ENCODE peak calls at places on chromosome 17, in five cellular contexts. J, M, E, Y and W are unnamed samples.
A peak's percentile ranks its signal among the peaks of the same experiment; 100 is the strongest.

GRCh38 chr17:67573987-67574657 is 143.6 kb upstream of the NOL11 start:
- DNase-seq in J (no peak), M (no peak), E (no peak), Y (no peak), W (no peak)

GRCh38 chr17:290121-290521 is 62.5 kb downstream of the RPH3AL start:
- DNase-seq in J (peak; percentile 22), M (no peak), E (no peak), Y (no peak), W (peak; percentile 32)

GRCh38 chr17:66255112-66255511 is 25.9 kb upstream of the APOH start:
- DNase-seq in J (no peak), M (peak; percentile 57), E (no peak), Y (no peak), W (no peak)

GRCh38 chr17:82346342-82347300 is 12.4 kb upstream of the TEX19 start:
- DNase-seq in J (peak; percentile 11), M (no peak), E (no peak), Y (no peak), W (no peak)

GRCh38 chr17:79922161-79922569 is 82.9 kb upstream of the CBX4 start:
- DNase-seq in J (no peak), M (no peak), E (no peak), Y (peak; percentile 63), W (peak; percentile 9)

GRCh38 chr17:55402374-55402773 is 19.3 kb downstream of the MMD start:
- DNase-seq in J (no peak), M (no peak), E (no peak), Y (no peak), W (no peak)

GRCh38 chr17:33854596-33854995 is 400.5 kb upstream of the CCL2 start:
- DNase-seq in J (no peak), M (no peak), E (no peak), Y (no peak), W (no peak)

GRCh38 chr17:7262192-7263070 is at the start of gene CLDN7:
- DNase-seq in J (peak; percentile 23), M (no peak), E (peak; percentile 93), Y (peak; percentile 94), W (no peak)

GRCh38 chr17:19757536-19758180 is 9.6 kb upstream of the ALDH3A1 start:
- DNase-seq in J (no peak), M (no peak), E (no peak), Y (no peak), W (no peak)

GRCh38 chr17:6544770-6545169 is 11.6 kb downstream of the PITPNM3 start:
- DNase-seq in J (no peak), M (no peak), E (no peak), Y (no peak), W (peak; percentile 6)

GRCh38 chr17:52147872-52148271 is 10.6 kb downstream of the CA10 start:
- DNase-seq in J (no peak), M (no peak), E (no peak), Y (no peak), W (no peak)

GRCh38 chr17:35345926-35346771 is 27.3 kb downstream of the SLFN11 start:
- DNase-seq in J (peak; percentile 63), M (peak; percentile 30), E (peak; percentile 33), Y (peak; percentile 54), W (peak; percentile 88)

GRCh38 chr17:70074236-70074830 is 692 bp upstream of the KCNJ16 start:
- DNase-seq in J (no peak), M (no peak), E (no peak), Y (no peak), W (no peak)

GRCh38 chr17:66420961-66421371 is 118.6 kb downstream of the PRKCA start:
- DNase-seq in J (no peak), M (no peak), E (no peak), Y (no peak), W (no peak)

GRCh38 chr17:31726980-31727427 is 132.0 kb downstream of the COPRS start:
- DNase-seq in J (no peak), M (no peak), E (no peak), Y (no peak), W (no peak)

GRCh38 chr17:49959183-49959935 is 9.6 kb upstream of the DLX4 start:
- DNase-seq in J (no peak), M (no peak), E (no peak), Y (no peak), W (no peak)

GRCh38 chr17:29048440-29049360 is 5.8 kb downstream of the PIPOX start:
- DNase-seq in J (no peak), M (no peak), E (no peak), Y (no peak), W (no peak)

GRCh38 chr17:57879437-57880085 is 29.7 kb upstream of the MRPS23 start:
- DNase-seq in J (no peak), M (no peak), E (no peak), Y (no peak), W (no peak)

GRCh38 chr17:57463103-57463885 is 207.0 kb downstream of the MSI2 start:
- DNase-seq in J (no peak), M (no peak), E (no peak), Y (peak; percentile 18), W (no peak)

GRCh38 chr17:80035937-80036714 is at the start of gene CCDC40:
- DNase-seq in J (peak; percentile 88), M (peak; percentile 86), E (peak; percentile 73), Y (peak; percentile 87), W (peak; percentile 88)

GRCh38 chr17:15966879-15967248 is 21.9 kb downstream of the ADORA2B start:
- DNase-seq in J (no peak), M (no peak), E (no peak), Y (peak; percentile 79), W (no peak)

GRCh38 chr17:35407531-35407930 is 24.8 kb downstream of the SLFN12 start:
- DNase-seq in J (no peak), M (peak; percentile 21), E (no peak), Y (no peak), W (no peak)

GRCh38 chr17:19911033-19911432 is 43.3 kb upstream of the ULK2 start:
- DNase-seq in J (no peak), M (no peak), E (no peak), Y (no peak), W (no peak)

GRCh38 chr17:49656247-49656646 is 21.6 kb downstream of the SPOP start:
- DNase-seq in J (no peak), M (no peak), E (no peak), Y (no peak), W (no peak)

GRCh38 chr17:68909066-68909465 is 46.1 kb downstream of the ABCA8 start:
- DNase-seq in J (peak; percentile 52), M (peak; percentile 30), E (peak; percentile 55), Y (peak; percentile 20), W (peak; percentile 46)

GRCh38 chr17:50310455-50311111 is 35.3 kb upstream of the XYLT2 start:
- DNase-seq in J (no peak), M (no peak), E (no peak), Y (no peak), W (no peak)

DNA sequence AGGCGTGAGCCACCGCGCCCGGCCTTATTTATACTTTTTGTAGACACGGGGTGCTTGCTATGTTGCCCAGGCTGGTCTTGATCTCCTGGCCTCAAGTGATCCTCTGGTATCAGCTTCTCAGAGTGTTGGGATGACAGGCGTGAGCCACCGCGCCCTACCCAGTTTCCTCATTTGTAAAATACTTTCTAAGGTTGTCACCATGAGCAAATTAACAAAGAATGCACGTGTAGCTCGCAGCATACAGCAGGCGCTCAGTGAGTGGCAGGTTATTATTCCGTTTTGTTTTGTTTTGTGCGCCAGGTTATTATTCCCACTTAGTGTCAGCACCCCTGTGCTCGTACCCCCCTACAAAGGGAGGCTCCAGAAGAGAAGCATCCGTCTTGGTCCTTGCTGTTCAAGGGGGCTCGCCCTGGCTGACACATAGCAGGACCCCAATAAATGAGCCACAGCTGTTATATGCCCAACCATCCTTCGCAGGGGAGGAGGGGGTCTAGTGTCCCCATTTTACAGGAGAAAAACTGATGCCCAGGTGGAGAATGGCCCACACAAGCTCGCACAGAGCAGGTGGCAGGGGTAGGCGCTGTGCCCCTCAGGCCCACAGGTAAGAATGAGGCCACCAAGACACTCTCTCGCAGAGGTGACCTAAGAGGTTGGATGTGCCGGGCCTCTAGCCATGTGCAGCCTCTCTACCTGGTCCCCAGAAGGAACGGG is 686 bp upstream of the MIEF2 start:
- DNase-seq in J (no peak), M (no peak), E (no peak), Y (no peak), W (no peak)
- H3K4me1 ChIP-seq in J (peaks cover 17% of the 10 kb centered on the region), M (peaks cover 33% of the 10 kb centered on the region), E (peaks cover 19% of the 10 kb centered on the region), Y (peaks cover 50% of the 10 kb centered on the region), W (peaks cover 62% of the 10 kb centered on the region)

DNA sequence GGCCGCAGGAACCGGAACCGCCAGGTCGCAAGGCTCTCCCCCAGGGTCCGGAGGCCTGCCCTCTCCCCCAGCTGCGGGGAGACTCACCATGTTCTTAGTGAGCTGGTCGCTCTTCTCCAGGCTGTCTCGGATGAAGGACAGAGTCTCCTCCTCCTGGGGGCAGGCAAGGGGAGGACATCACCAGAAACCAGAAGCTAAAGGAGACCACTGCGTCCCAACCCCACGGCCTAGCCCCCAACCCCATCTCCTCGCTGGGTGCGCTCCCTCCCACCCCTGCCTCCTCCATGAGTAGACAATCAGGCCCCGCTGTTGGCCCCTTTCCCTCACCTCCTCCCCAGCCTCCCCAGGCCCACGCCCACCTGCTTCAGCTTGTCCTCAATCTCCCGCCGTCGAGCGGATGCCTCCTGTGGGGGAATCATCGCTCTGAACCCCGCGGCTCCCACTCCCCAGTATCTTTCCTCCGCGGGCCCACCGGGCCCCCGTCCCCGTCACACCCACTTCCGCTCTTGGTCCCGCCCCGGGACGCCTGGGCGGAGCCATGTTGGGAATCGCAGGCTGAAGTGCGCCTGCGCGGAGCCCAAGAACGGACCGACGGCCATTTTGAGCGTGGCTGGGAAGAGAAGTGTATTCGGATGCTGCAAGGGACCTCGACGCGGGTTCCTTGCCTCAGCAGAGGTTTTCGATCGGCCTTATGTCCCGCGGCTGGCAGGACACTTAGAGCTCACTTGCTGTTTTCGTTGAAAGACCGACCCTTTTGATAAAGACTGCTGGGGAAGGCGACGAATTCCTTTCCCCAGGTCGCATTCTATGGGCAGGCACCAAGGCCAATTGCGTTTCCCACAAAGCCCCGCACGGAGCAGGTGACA is at the start of gene EXOC7:
- DNase-seq in J (peak; percentile 94), M (peak; percentile 94), E (peak; percentile 86), Y (peak; percentile 94), W (peak; percentile 95)
- TF ChIP-seq POLR2A in J (peak; percentile 48), M (no peak), E (peak; percentile 28), Y (peak; percentile 75), W (peak; percentile 57)

DNA sequence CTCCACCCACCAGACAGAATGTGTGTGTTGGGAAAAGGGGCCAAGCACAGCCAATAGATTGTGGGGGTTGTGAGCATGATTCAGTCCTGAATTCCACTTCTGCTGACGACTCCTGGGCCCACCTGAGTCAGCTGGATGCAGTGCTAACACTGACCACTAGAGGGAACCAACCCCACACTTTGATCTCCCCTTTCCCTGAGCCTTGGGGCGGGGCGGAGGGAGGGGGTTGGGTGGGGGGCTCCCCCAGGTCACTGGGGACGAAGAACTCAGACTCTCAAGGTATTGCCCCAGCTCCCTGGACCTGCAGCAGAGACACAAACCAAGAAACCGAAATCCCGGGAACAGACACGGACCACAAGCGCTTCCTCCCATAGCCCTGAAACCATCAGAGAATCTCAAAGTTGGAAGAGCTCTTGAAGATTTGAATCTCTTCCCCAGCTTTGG is 621 bp upstream of the CSHL1 start:
- DNase-seq in J (peak; percentile 50), M (peak; percentile 79), E (no peak), Y (peak; percentile 44), W (no peak)
- H3K27me3 ChIP-seq in J (no peaks in the 10 kb centered on the region), M (no peaks in the 10 kb centered on the region), E (no peaks in the 10 kb centered on the region), Y (peaks cover 7% of the 10 kb centered on the region), W (peaks cover 11% of the 10 kb centered on the region)

GRCh38 chr17:81302861-81303326 is 7.8 kb upstream of the SLC38A10 start:
- DNase-seq in J (no peak), M (no peak), E (no peak), Y (no peak), W (no peak)
- H3K4me1 ChIP-seq in J (no peaks in the 10 kb centered on the region), M (no peaks in the 10 kb centered on the region), E (no peaks in the 10 kb centered on the region), Y (no peaks in the 10 kb centered on the region), W (peaks cover 7% of the 10 kb centered on the region)